ENCODE peak calls at places on chromosomes 16 and 17, in nine cellular contexts. P is progenitor cell of endocrine pancreas; W is AG04450; R is M059J; Q is GM19239; I is putamen; D is NCI-H226; N is effector CD8-positive, alpha-beta T cell; V is AG09319. U is an unnamed sample.

GRCh38 chr17:82933006-82933310 is 93.1 kb upstream of the ZNF750 start:
- DNase-seq in N (no peak), V (no peak), W (no peak), I (no peak), P (no peak), R (no peak), D (no peak), Q (no peak), U (no peak)

GRCh38 chr16:8581923-8582580 is 8.3 kb downstream of the TMEM114 start:
- DNase-seq in R (no peak), I (no peak), Q (no peak), V (no peak), W (no peak), D (no peak), N (no peak), P (no peak), U (peak)

GRCh38 chr17:78995022-78995760 is 14.4 kb downstream of the CANT1 start:
- DNase-seq in P (no peak), Q (no peak), V (no peak), R (no peak), I (no peak), W (no peak), N (no peak), D (no peak), U (no peak)

GRCh38 chr16:2420035-2420434 is 9.2 kb upstream of the CCNF start:
- DNase-seq in I (no peak), Q (no peak), R (no peak), N (no peak), W (no peak), V (no peak), D (no peak), P (no peak), U (peak)

GRCh38 chr17:17186051-17186450 is 20.1 kb downstream of the PLD6 start:
- DNase-seq in I (no peak), P (no peak), Q (peak), D (no peak), V (no peak), N (no peak), R (no peak), W (no peak), U (no peak)

GRCh38 chr16:27639588-27640276 is 89.8 kb downstream of the KATNIP start:
- DNase-seq in R (peak), D (peak), V (no peak), P (peak), N (no peak), W (peak), Q (peak), I (peak), U (peak)

GRCh38 chr16:88195021-88195581 is 187.7 kb upstream of the ZNF469 start:
- DNase-seq in P (no peak), N (no peak), V (no peak), W (no peak), R (no peak), D (no peak), I (no peak), Q (no peak), U (no peak)

GRCh38 chr17:19017804-19018599 is 13.4 kb upstream of the FAM83G start:
- DNase-seq in Q (no peak), D (no peak), V (no peak), W (no peak), P (no peak), R (no peak), N (no peak), I (no peak), U (no peak)

GRCh38 chr16:48099455-48099854 is 56.3 kb downstream of the ABCC12 start:
- DNase-seq in I (no peak), D (no peak), R (no peak), Q (no peak), W (no peak), N (no peak), P (no peak), V (no peak), U (peak)

GRCh38 chr16:369866-370436 is 387 bp downstream of the MRPL28 start:
- DNase-seq in I (no peak), P (no peak), N (no peak), W (no peak), D (no peak), V (no peak), R (no peak), Q (no peak), U (no peak)

GRCh38 chr16:88844412-88845118 is 12.2 kb downstream of the GALNS start:
- DNase-seq in W (no peak), D (no peak), P (no peak), N (no peak), R (no peak), V (no peak), Q (no peak), I (no peak), U (no peak)

GRCh38 chr17:72166040-72166439 is 45.2 kb downstream of the SOX9 start:
- DNase-seq in P (no peak), R (no peak), W (no peak), D (no peak), I (no peak), V (no peak), N (no peak), Q (no peak), U (no peak)

GRCh38 chr17:48994548-48995331 is 2.4 kb upstream of the IGF2BP1 start:
- DNase-seq in Q (no peak), N (no peak), W (no peak), I (no peak), V (no peak), P (no peak), R (no peak), D (no peak), U (no peak)

GRCh38 chr16:81713796-81714195 is 65.3 kb upstream of the PLCG2 start:
- DNase-seq in V (no peak), N (no peak), D (no peak), Q (no peak), I (no peak), P (no peak), R (no peak), W (no peak), U (no peak)